ENCODE peak calls at places on chromosomes 2 and 18, in four cellular contexts. M is activated T-helper 1 cell treated with anti-CD3 and anti-CD28 coated beads, Interleukin-12 subunit alpha, Interleukin-12 subunit beta, Interleukin-2, Interleukin-4 antibody, amounts not matched to agents 30 ng/mL and 10 ng/mL and 1 ng/mL, durations not matched to agents 14 hours and 24 hours and 36 hours; W is brain microvascular endothelial cell; S is breast epithelium. T is an unnamed sample.

GRCh38 chr2:105768961-105769452 is 24.3 kb downstream of the NCK2 start:
- DNase-seq in M (no peak), S (no peak), W (peak), T (no peak)

GRCh38 chr2:239574054-239574433 is 173.2 kb upstream of the HDAC4 start:
- DNase-seq in W (no peak), M (no peak), S (no peak), T (no peak)

GRCh38 chr2:173427887-173428683 is 73.4 kb downstream of the CDCA7 start:
- DNase-seq in W (peak), M (no peak), S (no peak), T (no peak)

GRCh38 chr18:75531212-75531850 is 103.8 kb upstream of the SMIM21 start:
- DNase-seq in S (no peak), M (no peak), W (no peak), T (no peak)

GRCh38 chr2:135785032-135785431 is 43.4 kb downstream of the UBXN4 start:
- DNase-seq in M (no peak), W (no peak), S (no peak), T (no peak)

GRCh38 chr2:9145109-9145751 is 61.4 kb upstream of the ASAP2 start:
- DNase-seq in W (no peak), S (no peak), M (no peak), T (no peak)

GRCh38 chr2:127651987-127652550 is 6.1 kb downstream of the GPR17 start:
- DNase-seq in W (no peak), M (no peak), S (no peak), T (no peak)

GRCh38 chr2:96913398-96914202 is 43.7 kb upstream of the SEMA4C start:
- DNase-seq in S (no peak), W (no peak), M (peak), T (peak)

GRCh38 chr2:11121099-11121822 is 34.0 kb upstream of the SLC66A3 start:
- DNase-seq in W (no peak), M (no peak), S (no peak), T (no peak)

GRCh38 chr2:64605991-64606494 is 47.7 kb downstream of the SERTAD2 start:
- DNase-seq in S (no peak), W (no peak), M (no peak), T (no peak)

GRCh38 chr2:128510701-128511100 is 192.0 kb upstream of the HS6ST1 start:
- DNase-seq in S (no peak), W (peak), M (no peak), T (no peak)

GRCh38 chr18:73879771-73880170 is 267.9 kb downstream of the FBXO15 start:
- DNase-seq in M (no peak), W (peak), S (no peak), T (no peak)

GRCh38 chr2:112623913-112624777 is 21.6 kb upstream of the SLC20A1 start:
- DNase-seq in M (peak), W (peak), S (no peak), T (peak)

GRCh38 chr2:887639-888038 is 63.0 kb upstream of the SNTG2 start:
- DNase-seq in W (no peak), S (no peak), M (no peak), T (no peak)

GRCh38 chr2:128485761-128486639 is 167.3 kb upstream of the HS6ST1 start:
- DNase-seq in M (no peak), S (no peak), W (no peak), T (peak)

GRCh38 chr2:170121689-170122088 is 56.3 kb upstream of the MYO3B start:
- DNase-seq in S (no peak), W (no peak), M (no peak), T (no peak)

GRCh38 chr2:184696644-184697043 is 98.3 kb downstream of the ZNF804A start:
- DNase-seq in S (no peak), M (no peak), W (no peak), T (no peak)

GRCh38 chr2:86512034-86512433 is 51.2 kb downstream of the CHMP3 start:
- DNase-seq in W (no peak), M (no peak), S (no peak), T (no peak)

GRCh38 chr2:18501156-18501555 is 59.3 kb downstream of the RDH14 start:
- DNase-seq in M (no peak), W (no peak), S (no peak), T (no peak)

GRCh38 chr18:46222710-46223360 is 118.7 kb downstream of the HAUS1 start:
- DNase-seq in S (no peak), M (no peak), W (no peak), T (no peak)

GRCh38 chr2:207770602-207771404 is 1.1 kb upstream of the FZD5 start:
- DNase-seq in M (no peak), W (no peak), S (no peak), T (no peak)

GRCh38 chr18:55455938-55456337 is 132.1 kb downstream of the TCF4 start:
- DNase-seq in W (no peak), M (no peak), S (no peak), T (no peak)

GRCh38 chr2:40128796-40129195 is 323.1 kb downstream of the SLC8A1 start:
- DNase-seq in S (no peak), M (no peak), W (no peak), T (no peak)

T was measured in stimulated activated naive CD8-positive, alpha-beta T cell treated with anti-CD3 and anti-CD28 coated beads, Interleukin-15, amount 100 ng/mL, for 72 hours.